ENCODE peak calls at places on chromosomes 16 and 17, in eight cellular contexts. One of them, this sample, is unnamed.

GRCh38 chr17:62085511-62086408 is 20.7 kb upstream of the MED13 start:
- DNase-seq in psoas muscle: no peak
- DNase-seq in HuH-7.5: no peak
- DNase-seq in activated naive CD4-positive, alpha-beta T cell treated with anti-CD3 and anti-CD28 coated beads for 36 hours: peak
- DNase-seq in RWPE1: no peak
- DNase-seq in GM10248: no peak
- DNase-seq in naive B cell: no peak
- DNase-seq in NCI-H187 treated with DMSO at 0.1 percent for 48 hours: peak
- DNase-seq in this sample: no peak

GRCh38 chr17:35154486-35154885 is 6.9 kb downstream of the UNC45B start:
- DNase-seq in psoas muscle: no peak
- DNase-seq in HuH-7.5: no peak
- DNase-seq in activated naive CD4-positive, alpha-beta T cell treated with anti-CD3 and anti-CD28 coated beads for 36 hours: no peak
- DNase-seq in RWPE1: no peak
- DNase-seq in GM10248: no peak
- DNase-seq in naive B cell: no peak
- DNase-seq in NCI-H187 treated with DMSO at 0.1 percent for 48 hours: no peak
- DNase-seq in this sample: no peak

GRCh38 chr16:15899538-15900100 is 11.2 kb upstream of the CEP20 start:
- DNase-seq in psoas muscle: no peak
- DNase-seq in HuH-7.5: peak
- DNase-seq in activated naive CD4-positive, alpha-beta T cell treated with anti-CD3 and anti-CD28 coated beads for 36 hours: peak
- DNase-seq in RWPE1: peak
- DNase-seq in GM10248: peak
- DNase-seq in naive B cell: no peak
- DNase-seq in NCI-H187 treated with DMSO at 0.1 percent for 48 hours: no peak
- DNase-seq in this sample: peak

GRCh38 chr17:4598776-4599504 is 14.6 kb downstream of the SMTNL2 start:
- DNase-seq in psoas muscle: peak
- DNase-seq in HuH-7.5: no peak
- DNase-seq in activated naive CD4-positive, alpha-beta T cell treated with anti-CD3 and anti-CD28 coated beads for 36 hours: no peak
- DNase-seq in RWPE1: no peak
- DNase-seq in GM10248: no peak
- DNase-seq in naive B cell: no peak
- DNase-seq in NCI-H187 treated with DMSO at 0.1 percent for 48 hours: no peak
- DNase-seq in this sample: no peak

GRCh38 chr16:54928421-54929089 is 2.1 kb upstream of the IRX5 start:
- DNase-seq in psoas muscle: peak
- DNase-seq in HuH-7.5: peak
- DNase-seq in activated naive CD4-positive, alpha-beta T cell treated with anti-CD3 and anti-CD28 coated beads for 36 hours: peak
- DNase-seq in RWPE1: peak
- DNase-seq in GM10248: peak
- DNase-seq in naive B cell: no peak
- DNase-seq in NCI-H187 treated with DMSO at 0.1 percent for 48 hours: no peak
- DNase-seq in this sample: no peak

GRCh38 chr16:81649561-81649960 is 129.5 kb upstream of the PLCG2 start:
- DNase-seq in psoas muscle: no peak
- DNase-seq in HuH-7.5: no peak
- DNase-seq in activated naive CD4-positive, alpha-beta T cell treated with anti-CD3 and anti-CD28 coated beads for 36 hours: no peak
- DNase-seq in RWPE1: no peak
- DNase-seq in GM10248: no peak
- DNase-seq in naive B cell: no peak
- DNase-seq in NCI-H187 treated with DMSO at 0.1 percent for 48 hours: no peak
- DNase-seq in this sample: no peak

GRCh38 chr17:78917451-78918307 is 7.5 kb downstream of the TIMP2 start:
- DNase-seq in psoas muscle: no peak
- DNase-seq in HuH-7.5: no peak
- DNase-seq in activated naive CD4-positive, alpha-beta T cell treated with anti-CD3 and anti-CD28 coated beads for 36 hours: no peak
- DNase-seq in RWPE1: no peak
- DNase-seq in GM10248: no peak
- DNase-seq in naive B cell: no peak
- DNase-seq in NCI-H187 treated with DMSO at 0.1 percent for 48 hours: no peak
- DNase-seq in this sample: no peak

GRCh38 chr17:82414548-82415281 is 3.4 kb upstream of the HEXD start:
- DNase-seq in psoas muscle: peak
- DNase-seq in HuH-7.5: peak
- DNase-seq in activated naive CD4-positive, alpha-beta T cell treated with anti-CD3 and anti-CD28 coated beads for 36 hours: peak
- DNase-seq in RWPE1: peak
- DNase-seq in GM10248: peak
- DNase-seq in naive B cell: peak
- DNase-seq in NCI-H187 treated with DMSO at 0.1 percent for 48 hours: no peak
- DNase-seq in this sample: peak

GRCh38 chr16:50067290-50067853 is 1.6 kb downstream of the HEATR3 start:
- DNase-seq in psoas muscle: no peak
- DNase-seq in HuH-7.5: no peak
- DNase-seq in activated naive CD4-positive, alpha-beta T cell treated with anti-CD3 and anti-CD28 coated beads for 36 hours: peak
- DNase-seq in RWPE1: peak
- DNase-seq in GM10248: peak
- DNase-seq in naive B cell: no peak
- DNase-seq in NCI-H187 treated with DMSO at 0.1 percent for 48 hours: no peak
- DNase-seq in this sample: peak